ENCODE peak calls at places on chromosomes 16 and 17, in eight cellular contexts. One of them, this sample, is unnamed.

GRCh38 chr16:84027607-84028006 is 15.0 kb downstream of the SLC38A8 start:
- DNase-seq in A549: no peak
- DNase-seq in heart left ventricle: no peak
- DNase-seq in K562: no peak
- DNase-seq in uterus: no peak
- DNase-seq in breast epithelium: no peak
- DNase-seq in IMR-90: no peak
- DNase-seq in suprapubic skin: no peak
- DNase-seq in this sample: no peak

GRCh38 chr17:41801374-41802062 is 10.2 kb downstream of the P3H4 start:
- DNase-seq in A549: peak; percentile 86
- DNase-seq in heart left ventricle: peak; percentile 84
- DNase-seq in K562: peak; percentile 80
- DNase-seq in uterus: peak; percentile 84
- DNase-seq in breast epithelium: peak; percentile 89
- DNase-seq in IMR-90: peak; percentile 72
- DNase-seq in suprapubic skin: peak; percentile 90
- DNase-seq in this sample: peak; percentile 83

GRCh38 chr16:22646948-22647556 is 136.4 kb downstream of the NPIPB5 start:
- DNase-seq in A549: no peak
- DNase-seq in heart left ventricle: no peak
- DNase-seq in K562: no peak
- DNase-seq in uterus: no peak
- DNase-seq in breast epithelium: no peak
- DNase-seq in IMR-90: no peak
- DNase-seq in suprapubic skin: no peak
- DNase-seq in this sample: no peak

GRCh38 chr16:22008215-22009142 is 568 bp downstream of the MOSMO start:
- DNase-seq in A549: peak; percentile 35
- DNase-seq in heart left ventricle: peak; percentile 30
- DNase-seq in K562: no peak
- DNase-seq in uterus: peak; percentile 29
- DNase-seq in breast epithelium: no peak
- DNase-seq in IMR-90: no peak
- DNase-seq in suprapubic skin: peak; percentile 74
- DNase-seq in this sample: no peak

GRCh38 chr16:74623214-74623842 is 16.4 kb upstream of the GLG1 start:
- DNase-seq in A549: peak; percentile 57
- DNase-seq in heart left ventricle: no peak
- DNase-seq in K562: peak; percentile 38
- DNase-seq in uterus: no peak
- DNase-seq in breast epithelium: no peak
- DNase-seq in IMR-90: peak; percentile 68
- DNase-seq in suprapubic skin: no peak
- DNase-seq in this sample: no peak

GRCh38 chr17:43442711-43443110 is 41.1 kb upstream of the DHX8 start:
- DNase-seq in A549: no peak
- DNase-seq in heart left ventricle: no peak
- DNase-seq in K562: no peak
- DNase-seq in uterus: no peak
- DNase-seq in breast epithelium: no peak
- DNase-seq in IMR-90: peak; percentile 80
- DNase-seq in suprapubic skin: no peak
- DNase-seq in this sample: no peak

GRCh38 chr17:2377659-2378058 is 23.2 kb downstream of the MNT start:
- DNase-seq in A549: no peak
- DNase-seq in heart left ventricle: no peak
- DNase-seq in K562: no peak
- DNase-seq in uterus: no peak
- DNase-seq in breast epithelium: no peak
- DNase-seq in IMR-90: no peak
- DNase-seq in suprapubic skin: no peak
- DNase-seq in this sample: no peak

GRCh38 chr16:369275-369865 is 968 bp downstream of the MRPL28 start:
- DNase-seq in A549: no peak
- DNase-seq in heart left ventricle: no peak
- DNase-seq in K562: no peak
- DNase-seq in uterus: no peak
- DNase-seq in breast epithelium: no peak
- DNase-seq in IMR-90: no peak
- DNase-seq in suprapubic skin: peak; percentile 60
- DNase-seq in this sample: no peak

GRCh38 chr16:85634747-85635544 is 21.8 kb downstream of the GSE1 start:
- DNase-seq in A549: no peak
- DNase-seq in heart left ventricle: no peak
- DNase-seq in K562: no peak
- DNase-seq in uterus: no peak
- DNase-seq in breast epithelium: no peak
- DNase-seq in IMR-90: no peak
- DNase-seq in suprapubic skin: no peak
- DNase-seq in this sample: no peak

GRCh38 chr17:50345443-50346312 is at the start of gene XYLT2:
- DNase-seq in A549: peak; percentile 93
- DNase-seq in heart left ventricle: peak; percentile 92
- DNase-seq in K562: peak; percentile 97
- DNase-seq in uterus: peak; percentile 86
- DNase-seq in breast epithelium: peak; percentile 79
- DNase-seq in IMR-90: peak; percentile 80
- DNase-seq in suprapubic skin: peak; percentile 83
- DNase-seq in this sample: peak; percentile 78

GRCh38 chr17:80862978-80863377 is 128.7 kb upstream of the CHMP6 start:
- DNase-seq in A549: no peak
- DNase-seq in heart left ventricle: no peak
- DNase-seq in K562: no peak
- DNase-seq in uterus: no peak
- DNase-seq in breast epithelium: no peak
- DNase-seq in IMR-90: no peak
- DNase-seq in suprapubic skin: no peak
- DNase-seq in this sample: no peak

GRCh38 chr16:27199747-27200146 is 3.6 kb upstream of the KDM8 start:
- DNase-seq in A549: no peak
- DNase-seq in heart left ventricle: no peak
- DNase-seq in K562: no peak
- DNase-seq in uterus: no peak
- DNase-seq in breast epithelium: no peak
- DNase-seq in IMR-90: no peak
- DNase-seq in suprapubic skin: no peak
- DNase-seq in this sample: no peak

GRCh38 chr17:51486885-51487520 is 226.7 kb downstream of the UTP18 start:
- DNase-seq in A549: no peak
- DNase-seq in heart left ventricle: no peak
- DNase-seq in K562: no peak
- DNase-seq in uterus: no peak
- DNase-seq in breast epithelium: no peak
- DNase-seq in IMR-90: no peak
- DNase-seq in suprapubic skin: no peak
- DNase-seq in this sample: no peak

GRCh38 chr17:51491416-51491815 is 231.1 kb downstream of the UTP18 start:
- DNase-seq in A549: no peak
- DNase-seq in heart left ventricle: no peak
- DNase-seq in K562: no peak
- DNase-seq in uterus: no peak
- DNase-seq in breast epithelium: no peak
- DNase-seq in IMR-90: no peak
- DNase-seq in suprapubic skin: no peak
- DNase-seq in this sample: no peak

GRCh38 chr17:51486091-51486490 is 225.7 kb downstream of the UTP18 start:
- DNase-seq in A549: no peak
- DNase-seq in heart left ventricle: no peak
- DNase-seq in K562: no peak
- DNase-seq in uterus: no peak
- DNase-seq in breast epithelium: no peak
- DNase-seq in IMR-90: no peak
- DNase-seq in suprapubic skin: no peak
- DNase-seq in this sample: no peak

GRCh38 chr17:51493206-51493605 is 232.9 kb downstream of the UTP18 start:
- DNase-seq in A549: no peak
- DNase-seq in heart left ventricle: no peak
- DNase-seq in K562: no peak
- DNase-seq in uterus: no peak
- DNase-seq in breast epithelium: no peak
- DNase-seq in IMR-90: no peak
- DNase-seq in suprapubic skin: no peak
- DNase-seq in this sample: no peak

DNA sequence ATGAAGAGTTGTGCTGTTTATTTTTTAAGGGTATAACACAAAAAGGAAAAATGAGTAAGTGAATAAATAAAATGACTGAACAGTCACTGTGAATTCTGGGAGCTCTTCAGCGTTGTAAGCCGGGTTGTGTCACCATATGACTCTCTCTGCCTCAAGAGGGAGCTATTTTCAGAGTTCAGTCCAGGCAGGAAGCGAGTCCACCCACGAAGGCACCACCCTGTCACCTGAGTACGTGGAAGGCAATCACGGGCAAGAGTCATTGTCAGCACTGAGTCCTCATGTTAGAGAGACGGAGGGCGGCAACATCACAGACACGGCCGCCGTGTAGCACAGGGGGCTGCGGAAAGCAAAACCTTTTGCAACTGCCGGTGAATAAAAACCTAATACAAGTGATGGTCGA is 227.6 kb downstream of the UTP18 start:
- DNase-seq in A549: no peak
- DNase-seq in heart left ventricle: no peak
- DNase-seq in K562: peak; percentile 35
- DNase-seq in uterus: no peak
- DNase-seq in breast epithelium: no peak
- DNase-seq in IMR-90: no peak
- DNase-seq in suprapubic skin: no peak
- DNase-seq in this sample: no peak
- TF ChIP-seq POLR2A in A549: no peak
- TF ChIP-seq POLR2A in heart left ventricle: no peak
- TF ChIP-seq POLR2A in K562: no peak
- TF ChIP-seq POLR2A in uterus: no peak
- TF ChIP-seq POLR2A in breast epithelium: no peak
- TF ChIP-seq POLR2A in IMR-90: no peak
- TF ChIP-seq POLR2A in suprapubic skin: no peak
- TF ChIP-seq POLR2A in this sample: no peak

GRCh38 chr16:13438064-13438463 is 481.9 kb upstream of the ERCC4 start:
- DNase-seq in A549: no peak
- DNase-seq in heart left ventricle: no peak
- DNase-seq in K562: no peak
- DNase-seq in uterus: no peak
- DNase-seq in breast epithelium: no peak
- DNase-seq in IMR-90: no peak
- DNase-seq in suprapubic skin: no peak
- DNase-seq in this sample: no peak

GRCh38 chr16:13439766-13440165 is 480.2 kb upstream of the ERCC4 start:
- DNase-seq in A549: no peak
- DNase-seq in heart left ventricle: no peak
- DNase-seq in K562: no peak
- DNase-seq in uterus: no peak
- DNase-seq in breast epithelium: no peak
- DNase-seq in IMR-90: no peak
- DNase-seq in suprapubic skin: no peak
- DNase-seq in this sample: no peak

GRCh38 chr16:13436641-13437423 is 483.1 kb upstream of the ERCC4 start:
- DNase-seq in A549: no peak
- DNase-seq in heart left ventricle: no peak
- DNase-seq in K562: no peak
- DNase-seq in uterus: no peak
- DNase-seq in breast epithelium: no peak
- DNase-seq in IMR-90: no peak
- DNase-seq in suprapubic skin: no peak
- DNase-seq in this sample: no peak

GRCh38 chr16:13435873-13436474 is 484.0 kb upstream of the ERCC4 start:
- DNase-seq in A549: no peak
- DNase-seq in heart left ventricle: no peak
- DNase-seq in K562: no peak
- DNase-seq in uterus: no peak
- DNase-seq in breast epithelium: no peak
- DNase-seq in IMR-90: no peak
- DNase-seq in suprapubic skin: no peak
- DNase-seq in this sample: no peak

GRCh38 chr16:13441675-13442074 is 478.3 kb upstream of the ERCC4 start:
- DNase-seq in A549: no peak
- DNase-seq in heart left ventricle: no peak
- DNase-seq in K562: no peak
- DNase-seq in uterus: no peak
- DNase-seq in breast epithelium: no peak
- DNase-seq in IMR-90: no peak
- DNase-seq in suprapubic skin: no peak
- DNase-seq in this sample: no peak
- H3K4me3 ChIP-seq in A549: no peak overlapping the region
- H3K4me3 ChIP-seq in heart left ventricle: no peak overlapping the region
- H3K4me3 ChIP-seq in K562: no peak overlapping the region
- H3K4me3 ChIP-seq in uterus: no peak overlapping the region
- H3K4me3 ChIP-seq in breast epithelium: no peak overlapping the region
- H3K4me3 ChIP-seq in IMR-90: no peak overlapping the region
- H3K4me3 ChIP-seq in suprapubic skin: no peak overlapping the region
- H3K4me3 ChIP-seq in this sample: no peak overlapping the region

DNA sequence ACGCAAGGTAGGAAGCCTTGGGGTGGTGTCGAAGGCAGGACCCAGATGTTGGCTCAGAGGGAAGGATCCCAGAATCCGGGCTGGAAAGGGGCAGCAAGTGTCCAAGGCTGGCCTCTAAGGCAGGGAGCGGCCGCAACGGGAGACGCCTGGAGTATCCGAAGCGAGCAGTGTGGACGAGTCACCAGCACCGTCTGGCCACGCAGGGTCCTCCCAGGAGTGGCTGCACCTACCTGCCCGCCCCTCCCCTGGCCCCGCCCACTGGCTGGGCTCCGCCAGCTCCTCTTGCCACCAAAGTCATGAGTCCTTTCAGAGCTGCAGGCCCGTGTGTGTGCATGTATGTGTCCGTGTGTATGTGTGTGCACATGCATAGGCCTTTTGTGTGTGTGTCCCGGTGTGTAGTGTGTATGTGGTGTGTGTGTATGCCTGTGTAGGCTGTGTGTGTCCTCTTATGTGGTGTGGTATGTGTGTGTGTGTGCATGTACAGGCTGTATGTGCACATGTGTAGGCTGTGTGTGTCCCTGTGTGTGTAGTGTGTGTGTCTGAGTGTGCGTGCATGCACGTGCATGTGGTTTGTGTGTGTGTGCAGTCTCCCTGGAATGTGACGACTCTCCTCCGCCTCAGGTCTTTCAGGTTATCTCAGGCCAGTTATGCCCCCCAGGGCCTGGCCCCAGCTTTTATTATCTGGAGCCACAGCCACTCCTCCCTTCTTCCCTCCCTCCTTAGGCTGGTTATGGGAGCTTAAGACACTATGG is at the start of gene PRSS8:
- DNase-seq in A549: no peak
- DNase-seq in heart left ventricle: no peak
- DNase-seq in K562: peak; percentile 82
- DNase-seq in uterus: no peak
- DNase-seq in breast epithelium: peak; percentile 91
- DNase-seq in IMR-90: no peak
- DNase-seq in suprapubic skin: no peak
- DNase-seq in this sample: peak; percentile 91
- TF ChIP-seq POLR2A in A549: no peak
- TF ChIP-seq POLR2A in heart left ventricle: no peak
- TF ChIP-seq POLR2A in K562: no peak
- TF ChIP-seq POLR2A in uterus: peak; percentile 31
- TF ChIP-seq POLR2A in breast epithelium: peak; percentile 55
- TF ChIP-seq POLR2A in IMR-90: no peak
- TF ChIP-seq POLR2A in suprapubic skin: no peak
- TF ChIP-seq POLR2A in this sample: no peak

GRCh38 chr17:76138896-76139248 is 2.2 kb downstream of the FOXJ1 start:
- DNase-seq in A549: no peak
- DNase-seq in heart left ventricle: no peak
- DNase-seq in K562: no peak
- DNase-seq in uterus: no peak
- DNase-seq in breast epithelium: no peak
- DNase-seq in IMR-90: no peak
- DNase-seq in suprapubic skin: no peak
- DNase-seq in this sample: no peak
- H3K4me3 ChIP-seq in A549: no peak overlapping the region
- H3K4me3 ChIP-seq in heart left ventricle: no peak overlapping the region
- H3K4me3 ChIP-seq in K562: no peak overlapping the region
- H3K4me3 ChIP-seq in uterus: no peak overlapping the region
- H3K4me3 ChIP-seq in breast epithelium: no peak overlapping the region
- H3K4me3 ChIP-seq in IMR-90: no peak overlapping the region
- H3K4me3 ChIP-seq in suprapubic skin: no peak overlapping the region
- H3K4me3 ChIP-seq in this sample: no peak overlapping the region

GRCh38 chr16:51636913-51637743 is 486.1 kb upstream of the SALL1 start:
- DNase-seq in A549: no peak
- DNase-seq in heart left ventricle: no peak
- DNase-seq in K562: no peak
- DNase-seq in uterus: no peak
- DNase-seq in breast epithelium: no peak
- DNase-seq in IMR-90: no peak
- DNase-seq in suprapubic skin: no peak
- DNase-seq in this sample: no peak
- TF ChIP-seq POLR2A in A549: no peak
- TF ChIP-seq POLR2A in heart left ventricle: no peak
- TF ChIP-seq POLR2A in K562: no peak
- TF ChIP-seq POLR2A in uterus: no peak
- TF ChIP-seq POLR2A in breast epithelium: no peak
- TF ChIP-seq POLR2A in IMR-90: no peak
- TF ChIP-seq POLR2A in suprapubic skin: no peak
- TF ChIP-seq POLR2A in this sample: no peak